ENCODE peak calls at places on chromosomes 16 and 17, in five cellular contexts. One of them, this sample, is unnamed. For H3K4me1, the result is how much of the 10 kb centered on the place peaks cover.

GRCh38 chr16:57388359-57389086 is 16.0 kb upstream of the CCL17 start:
- DNase-seq in heart left ventricle: no peak
- DNase-seq in esophagus squamous epithelium: no peak
- DNase-seq in colonic mucosa: no peak
- DNase-seq in A549: peak
- DNase-seq in this sample: peak

GRCh38 chr16:86809458-86809955 is 231.2 kb downstream of the FOXL1 start:
- DNase-seq in heart left ventricle: no peak
- DNase-seq in esophagus squamous epithelium: no peak
- DNase-seq in colonic mucosa: no peak
- DNase-seq in A549: peak
- DNase-seq in this sample: peak

GRCh38 chr16:51164167-51164566 is 13.1 kb upstream of the SALL1 start:
- DNase-seq in heart left ventricle: no peak
- DNase-seq in esophagus squamous epithelium: no peak
- DNase-seq in colonic mucosa: no peak
- DNase-seq in A549: no peak
- DNase-seq in this sample: no peak

GRCh38 chr16:842061-842476 is 41.5 kb upstream of the GNG13 start:
- DNase-seq in heart left ventricle: peak
- DNase-seq in esophagus squamous epithelium: no peak
- DNase-seq in colonic mucosa: no peak
- DNase-seq in A549: no peak
- DNase-seq in this sample: no peak

GRCh38 chr16:30040221-30040620 is 9.2 kb upstream of the TLCD3B start:
- DNase-seq in heart left ventricle: no peak
- DNase-seq in esophagus squamous epithelium: no peak
- DNase-seq in colonic mucosa: no peak
- DNase-seq in A549: no peak
- DNase-seq in this sample: no peak

GRCh38 chr17:5883775-5884665 is 186.2 kb upstream of the WSCD1 start:
- DNase-seq in heart left ventricle: no peak
- DNase-seq in esophagus squamous epithelium: no peak
- DNase-seq in colonic mucosa: no peak
- DNase-seq in A549: no peak
- DNase-seq in this sample: peak

GRCh38 chr17:38960402-38960801 is 6.8 kb downstream of the FBXO47 start:
- DNase-seq in heart left ventricle: no peak
- DNase-seq in esophagus squamous epithelium: no peak
- DNase-seq in colonic mucosa: no peak
- DNase-seq in A549: no peak
- DNase-seq in this sample: no peak

GRCh38 chr17:10357768-10358167 is 15.0 kb downstream of the MYH13 start:
- DNase-seq in heart left ventricle: no peak
- DNase-seq in esophagus squamous epithelium: no peak
- DNase-seq in colonic mucosa: no peak
- DNase-seq in A549: peak
- DNase-seq in this sample: no peak

GRCh38 chr16:10188236-10188635 is 6.0 kb upstream of the GRIN2A start:
- DNase-seq in heart left ventricle: no peak
- DNase-seq in esophagus squamous epithelium: no peak
- DNase-seq in colonic mucosa: no peak
- DNase-seq in A549: no peak
- DNase-seq in this sample: peak

GRCh38 chr17:59347975-59348391 is 16.5 kb downstream of the YPEL2 start:
- DNase-seq in heart left ventricle: no peak
- DNase-seq in esophagus squamous epithelium: no peak
- DNase-seq in colonic mucosa: no peak
- DNase-seq in A549: no peak
- DNase-seq in this sample: no peak

GRCh38 chr17:49887086-49887743 is 39.3 kb upstream of the TAC4 start:
- DNase-seq in heart left ventricle: no peak
- DNase-seq in esophagus squamous epithelium: no peak
- DNase-seq in colonic mucosa: no peak
- DNase-seq in A549: no peak
- DNase-seq in this sample: peak

GRCh38 chr17:73271078-73271477 is 9.4 kb upstream of the CPSF4L start:
- DNase-seq in heart left ventricle: no peak
- DNase-seq in esophagus squamous epithelium: no peak
- DNase-seq in colonic mucosa: no peak
- DNase-seq in A549: no peak
- DNase-seq in this sample: peak

GRCh38 chr16:13298676-13299075 is 397.3 kb downstream of the SHISA9 start:
- DNase-seq in heart left ventricle: no peak
- DNase-seq in esophagus squamous epithelium: no peak
- DNase-seq in colonic mucosa: no peak
- DNase-seq in A549: no peak
- DNase-seq in this sample: no peak

GRCh38 chr17:2853722-2854580 is 57.7 kb downstream of the RAP1GAP2 start:
- DNase-seq in heart left ventricle: peak
- DNase-seq in esophagus squamous epithelium: no peak
- DNase-seq in colonic mucosa: peak
- DNase-seq in A549: peak
- DNase-seq in this sample: peak

GRCh38 chr17:49995055-49995738 is at the start of gene DLX3:
- DNase-seq in heart left ventricle: peak
- DNase-seq in esophagus squamous epithelium: no peak
- DNase-seq in colonic mucosa: peak
- DNase-seq in A549: peak
- DNase-seq in this sample: peak

GRCh38 chr16:81932668-81933067 is 78.6 kb downstream of the SDR42E1 start:
- DNase-seq in heart left ventricle: no peak
- DNase-seq in esophagus squamous epithelium: no peak
- DNase-seq in colonic mucosa: no peak
- DNase-seq in A549: no peak
- DNase-seq in this sample: no peak

GRCh38 chr17:50954641-50955121 is 88.5 kb upstream of the TOB1 start:
- DNase-seq in heart left ventricle: no peak
- DNase-seq in esophagus squamous epithelium: no peak
- DNase-seq in colonic mucosa: no peak
- DNase-seq in A549: no peak
- DNase-seq in this sample: no peak

GRCh38 chr16:70697601-70698170 is 11.8 kb upstream of the MTSS2 start:
- DNase-seq in heart left ventricle: no peak
- DNase-seq in esophagus squamous epithelium: no peak
- DNase-seq in colonic mucosa: no peak
- DNase-seq in A549: no peak
- DNase-seq in this sample: no peak

GRCh38 chr17:60754057-60754604 is 76.5 kb downstream of the BCAS3 start:
- DNase-seq in heart left ventricle: no peak
- DNase-seq in esophagus squamous epithelium: no peak
- DNase-seq in colonic mucosa: no peak
- DNase-seq in A549: no peak
- DNase-seq in this sample: no peak

GRCh38 chr16:57377080-57377841 is 5.0 kb downstream of the CX3CL1 start:
- DNase-seq in heart left ventricle: no peak
- DNase-seq in esophagus squamous epithelium: no peak
- DNase-seq in colonic mucosa: no peak
- DNase-seq in A549: peak
- DNase-seq in this sample: peak

GRCh38 chr16:57616241-57616640 is 12.2 kb upstream of the ADGRG1 start:
- DNase-seq in heart left ventricle: no peak
- DNase-seq in esophagus squamous epithelium: no peak
- DNase-seq in colonic mucosa: peak
- DNase-seq in A549: no peak
- DNase-seq in this sample: no peak

GRCh38 chr16:78092755-78093154 is 6.7 kb upstream of the WWOX start:
- DNase-seq in heart left ventricle: no peak
- DNase-seq in esophagus squamous epithelium: no peak
- DNase-seq in colonic mucosa: no peak
- DNase-seq in A549: no peak
- DNase-seq in this sample: no peak

GRCh38 chr17:17681187-17681743 is at the start of gene RAI1:
- DNase-seq in heart left ventricle: peak
- DNase-seq in esophagus squamous epithelium: no peak
- DNase-seq in colonic mucosa: peak
- DNase-seq in A549: peak
- DNase-seq in this sample: peak

GRCh38 chr17:4329838-4330237 is 36.6 kb downstream of the UBE2G1 start:
- DNase-seq in heart left ventricle: no peak
- DNase-seq in esophagus squamous epithelium: no peak
- DNase-seq in colonic mucosa: no peak
- DNase-seq in A549: peak
- DNase-seq in this sample: peak

GRCh38 chr16:57480127-57480753 is 6.1 kb downstream of the DOK4 start:
- DNase-seq in heart left ventricle: peak
- DNase-seq in esophagus squamous epithelium: no peak
- DNase-seq in colonic mucosa: peak
- DNase-seq in A549: peak
- DNase-seq in this sample: no peak

GRCh38 chr17:82703935-82704865 is 5.7 kb upstream of the RAB40B start:
- DNase-seq in heart left ventricle: no peak
- DNase-seq in esophagus squamous epithelium: no peak
- DNase-seq in colonic mucosa: peak
- DNase-seq in A549: no peak
- DNase-seq in this sample: no peak

GRCh38 chr17:81405382-81406005 is 10.2 kb downstream of the BAHCC1 start:
- DNase-seq in heart left ventricle: peak
- DNase-seq in esophagus squamous epithelium: no peak
- DNase-seq in colonic mucosa: no peak
- DNase-seq in A549: no peak
- DNase-seq in this sample: no peak
- H3K4me1 ChIP-seq in heart left ventricle: half or more
- H3K4me1 ChIP-seq in esophagus squamous epithelium: under half
- H3K4me1 ChIP-seq in colonic mucosa: under half
- H3K4me1 ChIP-seq in A549: under half
- H3K4me1 ChIP-seq in this sample: under half

GRCh38 chr17:78890111-78890897 is 12.7 kb downstream of the CEP295NL start:
- DNase-seq in heart left ventricle: peak
- DNase-seq in esophagus squamous epithelium: peak
- DNase-seq in colonic mucosa: peak
- DNase-seq in A549: no peak
- DNase-seq in this sample: no peak
- H3K4me1 ChIP-seq in heart left ventricle: under half
- H3K4me1 ChIP-seq in esophagus squamous epithelium: under half
- H3K4me1 ChIP-seq in colonic mucosa: under half
- H3K4me1 ChIP-seq in A549: under half
- H3K4me1 ChIP-seq in this sample: under half

GRCh38 chr17:21018894-21019293 is 23.9 kb downstream of the USP22 start:
- DNase-seq in heart left ventricle: no peak
- DNase-seq in esophagus squamous epithelium: no peak
- DNase-seq in colonic mucosa: no peak
- DNase-seq in A549: no peak
- DNase-seq in this sample: no peak

GRCh38 chr17:21020622-21021021 is 22.2 kb downstream of the USP22 start:
- DNase-seq in heart left ventricle: no peak
- DNase-seq in esophagus squamous epithelium: no peak
- DNase-seq in colonic mucosa: no peak
- DNase-seq in A549: no peak
- DNase-seq in this sample: no peak

GRCh38 chr17:21021208-21021803 is 21.5 kb downstream of the USP22 start:
- DNase-seq in heart left ventricle: no peak
- DNase-seq in esophagus squamous epithelium: no peak
- DNase-seq in colonic mucosa: no peak
- DNase-seq in A549: no peak
- DNase-seq in this sample: no peak

GRCh38 chr17:21017861-21018260 is 24.9 kb downstream of the USP22 start:
- DNase-seq in heart left ventricle: no peak
- DNase-seq in esophagus squamous epithelium: no peak
- DNase-seq in colonic mucosa: no peak
- DNase-seq in A549: no peak
- DNase-seq in this sample: no peak

DNA sequence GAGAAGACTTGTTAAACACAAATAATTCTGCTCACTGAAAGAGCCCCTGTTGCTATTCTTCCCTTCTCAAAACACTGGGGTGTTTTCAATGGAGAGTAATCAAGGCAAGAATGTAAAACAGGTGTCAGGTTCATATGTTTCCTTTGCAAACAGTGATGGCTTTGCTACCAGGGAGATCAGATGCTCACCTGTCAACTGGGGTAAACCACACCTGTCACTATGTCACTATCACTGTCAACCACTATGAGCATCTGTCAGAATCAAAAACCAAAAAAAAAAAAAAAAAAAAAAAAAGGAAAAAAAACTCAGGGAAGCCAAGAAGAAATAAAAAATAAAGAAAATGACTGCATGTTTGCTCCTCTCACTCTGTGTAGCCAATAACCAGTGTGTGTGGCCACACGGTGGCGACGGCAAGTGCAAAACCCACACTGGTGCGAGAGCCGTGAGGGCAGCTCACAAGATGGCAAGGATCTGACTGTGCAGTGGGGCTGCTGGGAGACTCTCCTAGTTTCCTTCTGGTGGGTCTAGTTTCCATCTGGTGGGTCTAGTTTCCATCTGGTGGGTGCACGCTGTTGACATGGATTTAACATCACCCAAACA is 22.7 kb downstream of the USP22 start:
- DNase-seq in heart left ventricle: no peak
- DNase-seq in esophagus squamous epithelium: no peak
- DNase-seq in colonic mucosa: no peak
- DNase-seq in A549: peak
- DNase-seq in this sample: no peak
- H3K4me1 ChIP-seq in heart left ventricle: under half
- H3K4me1 ChIP-seq in esophagus squamous epithelium: under half
- H3K4me1 ChIP-seq in colonic mucosa: under half
- H3K4me1 ChIP-seq in A549: under half
- H3K4me1 ChIP-seq in this sample: under half

DNA sequence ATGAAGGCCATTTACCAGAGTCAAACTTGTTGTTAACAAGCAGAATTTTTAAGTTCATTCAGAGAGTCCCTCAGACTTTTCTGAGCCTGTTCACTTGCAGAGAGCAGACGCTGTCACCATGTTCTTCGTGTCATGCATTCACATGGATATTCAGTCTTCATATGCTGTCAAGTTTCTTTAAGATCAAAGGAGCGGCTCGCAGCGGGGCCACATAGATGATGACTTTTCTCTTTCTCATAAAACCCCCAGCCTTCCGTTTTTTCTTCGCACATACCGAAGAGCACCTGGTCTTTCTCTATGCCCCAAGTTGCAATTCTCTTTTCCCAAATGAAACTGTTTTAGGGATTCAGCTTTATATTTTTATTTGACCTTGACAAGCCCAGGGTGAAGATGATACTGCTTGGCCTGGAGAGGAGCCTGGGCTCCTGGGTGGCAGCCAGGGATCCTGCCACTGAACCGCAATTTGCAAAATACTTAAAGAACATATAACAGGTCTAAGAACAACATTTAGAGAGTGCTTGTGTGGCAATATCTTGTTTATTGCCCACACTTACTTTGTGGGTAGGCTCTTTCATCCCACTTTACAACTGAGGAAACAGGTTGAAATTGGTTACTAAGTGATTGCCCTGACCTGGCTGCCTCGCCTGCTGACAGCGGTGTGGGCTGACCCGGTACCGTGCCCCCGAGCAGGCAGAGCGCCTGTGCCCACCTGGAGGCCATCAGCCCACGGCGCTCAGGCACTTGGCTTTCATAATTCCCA is 22.9 kb downstream of the SEC14L1 start:
- DNase-seq in heart left ventricle: no peak
- DNase-seq in esophagus squamous epithelium: no peak
- DNase-seq in colonic mucosa: no peak
- DNase-seq in A549: no peak
- DNase-seq in this sample: no peak
- H3K4me1 ChIP-seq in heart left ventricle: under half
- H3K4me1 ChIP-seq in esophagus squamous epithelium: under half
- H3K4me1 ChIP-seq in colonic mucosa: under half
- H3K4me1 ChIP-seq in A549: under half
- H3K4me1 ChIP-seq in this sample: under half

This sample was measured in mammary epithelial cell.